ENCODE peak calls at places on chromosome 5, in six cellular contexts. F is neural progenitor cell, B is keratinocyte, K is fibroblast of lung, U is mesenchymal stem cell, X is Karpas-422. H is an unnamed sample.
A peak's percentile ranks its signal among the peaks of the same experiment; 100 is the strongest.

GRCh38 chr5:139091439-139092156 is 106.6 kb downstream of the SIL1 start:
- DNase-seq in U (peak; percentile 13), X (no peak), B (no peak), F (peak; percentile 18), K (no peak), H (no peak)

GRCh38 chr5:54669285-54669684 is 151.7 kb downstream of the SNX18 start:
- DNase-seq in F (no peak), B (no peak), X (no peak), K (peak; percentile 83), U (peak; percentile 36), H (no peak)

GRCh38 chr5:100827481-100827889 is 75.6 kb downstream of the ST8SIA4 start:
- DNase-seq in F (no peak), K (peak; percentile 2), U (peak; percentile 25), X (peak; percentile 92), B (no peak), H (no peak)

GRCh38 chr5:159751459-159751858 is 164.8 kb upstream of the ADRA1B start:
- DNase-seq in U (no peak), X (no peak), F (no peak), K (no peak), B (no peak), H (no peak)

GRCh38 chr5:169911448-169912212 is 68.7 kb downstream of the INSYN2B start:
- DNase-seq in K (no peak), X (no peak), U (no peak), F (no peak), B (no peak), H (no peak)

GRCh38 chr5:139417214-139417613 is 13.3 kb upstream of the SPATA24 start:
- DNase-seq in B (no peak), K (peak; percentile 53), F (no peak), X (no peak), U (peak; percentile 62), H (no peak)

GRCh38 chr5:179754024-179754423 is 21.4 kb downstream of the MAML1 start:
- DNase-seq in B (no peak), X (no peak), F (no peak), K (no peak), U (no peak), H (no peak)

GRCh38 chr5:175683921-175684320 is 26.1 kb downstream of the HRH2 start:
- DNase-seq in U (no peak), F (no peak), K (no peak), X (no peak), B (no peak), H (no peak)

GRCh38 chr5:38692780-38693507 is 136.5 kb upstream of the LIFR start:
- DNase-seq in K (no peak), B (no peak), U (no peak), F (no peak), X (no peak), H (no peak)

GRCh38 chr5:36418172-36418979 is 116.7 kb upstream of the RANBP3L start:
- DNase-seq in U (no peak), K (peak; percentile 40), B (peak; percentile 63), X (no peak), F (no peak), H (no peak)

GRCh38 chr5:124660229-124661093 is 86.0 kb downstream of the ZNF608 start:
- DNase-seq in U (no peak), B (no peak), K (peak; percentile 85), F (peak; percentile 22), X (no peak), H (no peak)

GRCh38 chr5:166561759-166562158 is 1729.7 kb upstream of the WWC1 start:
- DNase-seq in F (no peak), K (no peak), B (no peak), X (no peak), U (no peak), H (no peak)

GRCh38 chr5:122839731-122840130 is 5.7 kb upstream of the SNX24 start:
- DNase-seq in U (no peak), K (no peak), X (no peak), F (no peak), B (no peak), H (no peak)

GRCh38 chr5:154588091-154588762 is 110.2 kb upstream of the HAND1 start:
- DNase-seq in K (no peak), X (no peak), U (no peak), B (no peak), F (no peak), H (no peak)

GRCh38 chr5:56429110-56429561 is 196.0 kb upstream of the ANKRD55 start:
- DNase-seq in B (no peak), X (no peak), U (peak; percentile 33), K (no peak), F (no peak), H (no peak)

GRCh38 chr5:7209583-7210139 is 186.3 kb upstream of the ADCY2 start:
- DNase-seq in K (no peak), X (no peak), F (no peak), B (no peak), U (no peak), H (no peak)

GRCh38 chr5:141692919-141693848 is 11.2 kb upstream of the ARAP3 start:
- DNase-seq in X (no peak), K (peak; percentile 69), B (no peak), U (peak; percentile 32), F (peak; percentile 29), H (no peak)

GRCh38 chr5:1429066-1429465 is 16.2 kb downstream of the SLC6A3 start:
- DNase-seq in B (no peak), K (no peak), F (no peak), U (no peak), X (no peak), H (no peak)

GRCh38 chr5:44002381-44002901 is 386.8 kb downstream of the FGF10 start:
- DNase-seq in F (no peak), K (no peak), B (no peak), X (no peak), U (peak; percentile 45), H (no peak)

GRCh38 chr5:166369817-166370216 is 1921.6 kb upstream of the WWC1 start:
- DNase-seq in K (no peak), B (no peak), X (no peak), U (no peak), F (peak; percentile 49), H (no peak)

GRCh38 chr5:154817815-154818214 is 32.6 kb downstream of the FAXDC2 start:
- DNase-seq in K (no peak), X (no peak), F (no peak), B (no peak), U (no peak), H (no peak)

GRCh38 chr5:18742830-18743229 is 1108.6 kb downstream of the TAF11L14 start:
- DNase-seq in B (no peak), K (no peak), X (no peak), U (no peak), F (no peak), H (no peak)

GRCh38 chr5:76403713-76403962 is 553 bp downstream of the IQGAP2 start:
- DNase-seq in X (no peak), U (no peak), B (no peak), F (no peak), K (no peak), H (peak; percentile 25)

GRCh38 chr5:76402880-76403712 is at the start of gene IQGAP2:
- DNase-seq in U (peak; percentile 76), K (peak; percentile 67), B (no peak), X (no peak), F (peak; percentile 87), H (peak; percentile 73)

GRCh38 chr5:76406014-76406413 is 2.9 kb downstream of the IQGAP2 start:
- DNase-seq in K (no peak), U (no peak), B (no peak), X (no peak), F (no peak), H (no peak)

GRCh38 chr5:76403963-76404693 is 1.0 kb downstream of the IQGAP2 start:
- DNase-seq in B (no peak), F (peak; percentile 79), K (no peak), U (no peak), X (no peak), H (no peak)

DNA sequence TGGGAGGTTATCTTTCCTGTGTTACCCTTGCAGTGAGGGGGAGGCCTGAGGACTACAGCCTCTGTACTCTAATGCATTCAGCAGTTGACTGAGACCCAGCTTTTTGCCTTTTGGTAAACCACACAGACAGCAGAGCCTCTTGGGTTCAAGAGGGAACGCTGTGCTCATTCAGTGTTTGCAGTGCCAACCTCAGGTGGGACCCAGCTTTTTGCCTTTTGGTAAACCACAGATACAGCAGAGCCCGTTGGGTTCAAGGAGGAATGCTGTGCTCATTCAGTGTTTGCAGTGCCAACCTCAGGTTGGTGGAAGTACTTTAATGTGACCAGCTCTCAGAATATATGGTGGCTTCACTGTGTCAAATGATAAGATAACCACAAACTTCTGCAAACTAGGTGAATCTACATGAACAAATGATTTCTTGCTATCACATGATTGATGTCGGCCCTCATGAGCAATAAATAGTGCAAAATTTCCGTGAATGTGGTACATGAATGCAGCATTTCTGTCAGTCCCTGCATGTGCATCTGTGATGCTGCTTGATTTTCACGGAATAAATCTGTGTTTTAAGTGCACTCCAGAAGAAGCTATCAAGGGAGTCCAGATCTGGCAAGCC is 1.7 kb downstream of the IQGAP2 start:
- DNase-seq in K (no peak), F (no peak), X (no peak), B (no peak), U (no peak), H (peak; percentile 28)
- H3K4me1 ChIP-seq in K (no peaks in the 10 kb centered on the region), F (peaks cover 10% of the 10 kb centered on the region), X (peaks cover 17% of the 10 kb centered on the region), B (no peaks in the 10 kb centered on the region), U (peaks cover 17% of the 10 kb centered on the region), H (peaks cover 31% of the 10 kb centered on the region)

GRCh38 chr5:177598477-177598876 is 1.5 kb upstream of the B4GALT7 start:
- DNase-seq in B (no peak), F (no peak), K (peak; percentile 18), X (no peak), U (no peak), H (no peak)
- H2AFZ ChIP-seq in B (no peak overlapping the region), F (no peak overlapping the region), K (no peak overlapping the region), X (no peak overlapping the region), U (no peak overlapping the region), H (no peak overlapping the region)

DNA sequence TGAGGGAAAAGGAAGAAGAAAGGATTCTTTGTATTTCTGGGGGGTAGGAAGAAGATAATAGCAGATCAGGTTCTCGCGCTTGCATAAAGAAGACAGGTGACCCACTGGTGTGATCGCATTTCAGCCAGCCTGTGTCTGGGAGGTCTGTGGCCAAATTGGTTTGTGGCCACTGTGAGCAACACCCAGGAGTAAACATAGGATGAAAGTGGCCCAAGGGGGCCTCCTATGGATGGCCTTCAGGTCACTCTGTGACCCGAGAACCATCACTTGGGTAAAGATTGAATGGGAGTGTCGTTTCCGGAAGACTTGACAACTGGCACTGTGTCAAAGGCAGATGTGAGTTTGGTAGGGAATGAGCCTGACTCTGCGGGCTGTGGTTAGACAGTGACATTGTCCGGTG is 34.2 kb downstream of the RAI14 start:
- DNase-seq in B (no peak), X (no peak), U (no peak), K (no peak), F (no peak), H (no peak)
- H3K4me1 ChIP-seq in B (peaks cover 23% of the 10 kb centered on the region), X (no peaks in the 10 kb centered on the region), U (peaks cover 16% of the 10 kb centered on the region), K (peaks cover 9% of the 10 kb centered on the region), F (peaks cover 26% of the 10 kb centered on the region), H (no peaks in the 10 kb centered on the region)

GRCh38 chr5:181187500-181188213 is 17.3 kb downstream of the TRIM7 start:
- DNase-seq in B (peak; percentile 66), F (peak; percentile 84), K (peak; percentile 80), U (peak; percentile 91), X (peak; percentile 81), H (peak; percentile 41)

GRCh38 chr5:181189363-181189961 is 15.5 kb downstream of the TRIM7 start:
- DNase-seq in K (peak; percentile 42), B (no peak), X (peak; percentile 77), F (peak; percentile 52), U (peak; percentile 71), H (peak; percentile 57)

GRCh38 chr5:181189962-181190710 is 14.9 kb downstream of the TRIM7 start:
- DNase-seq in K (no peak), X (peak; percentile 59), U (peak; percentile 31), B (no peak), F (peak; percentile 53), H (no peak)

GRCh38 chr5:181186902-181187499 is 18.0 kb downstream of the TRIM7 start:
- DNase-seq in K (no peak), B (no peak), F (no peak), X (no peak), U (no peak), H (no peak)

GRCh38 chr5:181188700-181189362 is 16.2 kb downstream of the TRIM7 start:
- DNase-seq in K (peak; percentile 70), U (peak; percentile 87), B (no peak), X (peak; percentile 93), F (peak; percentile 86), H (peak; percentile 80)
- H2AFZ ChIP-seq in K (peak overlapping the region; percentile 92), U (peak overlapping the region; percentile 15), B (peak overlapping the region; percentile 91), X (peak overlapping the region; percentile 73), F (peak overlapping the region; percentile 40), H (peak overlapping the region; percentile 94)